ENCODE peak calls at places on chromosomes 4 and X, in eight cellular contexts. N, W, P, G, V, M, I and Z are unnamed samples.

GRCh38 chr4:172073590-172073989 is 260.4 kb downstream of the GALNTL6 start:
- DNase-seq in I (no peak), W (no peak), P (no peak), G (no peak), M (no peak), V (no peak), N (no peak), Z (no peak)

GRCh38 chr4:64479338-64479737 is 70.1 kb upstream of the TECRL start:
- DNase-seq in W (no peak), M (no peak), N (no peak), G (no peak), P (no peak), I (no peak), V (no peak), Z (no peak)

GRCh38 chrX:87571965-87572364 is 54.4 kb downstream of the KLHL4 start:
- DNase-seq in N (no peak), V (no peak), I (no peak), M (no peak), G (no peak), W (peak), P (no peak), Z (no peak)

GRCh38 chr4:108188770-108189169 is 20.0 kb upstream of the LEF1 start:
- DNase-seq in P (no peak), V (no peak), I (no peak), M (no peak), G (no peak), W (no peak), N (no peak), Z (no peak)

GRCh38 chr4:98253499-98253898 is 7.7 kb upstream of the RAP1GDS1 start:
- DNase-seq in P (no peak), M (no peak), G (no peak), V (no peak), I (no peak), N (no peak), W (no peak), Z (no peak)

GRCh38 chr4:77022581-77023133 is 53.1 kb downstream of the CCNI start:
- DNase-seq in I (peak), P (no peak), V (no peak), G (no peak), M (no peak), W (peak), N (peak), Z (no peak)

GRCh38 chr4:42515156-42515884 is 118.0 kb downstream of the SHISA3 start:
- DNase-seq in W (peak), M (no peak), N (peak), I (no peak), V (no peak), G (no peak), P (no peak), Z (no peak)

GRCh38 chr4:4861592-4862551 is 2.4 kb downstream of the MSX1 start:
- DNase-seq in I (no peak), P (no peak), W (no peak), V (no peak), N (no peak), M (no peak), G (no peak), Z (no peak)

GRCh38 chr4:177519481-177520270 is 77.4 kb upstream of the AGA start:
- DNase-seq in M (no peak), G (no peak), W (peak), I (no peak), N (no peak), P (no peak), V (no peak), Z (no peak)

GRCh38 chrX:574355-574754 is 56.2 kb upstream of the SHOX start:
- DNase-seq in I (no peak), P (no peak), G (no peak), V (no peak), N (no peak), W (no peak), M (no peak), Z (no peak)

GRCh38 chr4:149493492-149493891 is 322.2 kb downstream of the IQCM start:
- DNase-seq in V (no peak), I (no peak), P (no peak), N (peak), M (no peak), W (no peak), G (no peak), Z (no peak)

GRCh38 chr4:169724251-169724650 is 33.5 kb downstream of the HPF1 start:
- DNase-seq in W (peak), V (no peak), M (no peak), I (no peak), G (no peak), P (no peak), N (peak), Z (no peak)

GRCh38 chr4:155960522-155960921 is 6.9 kb upstream of the CTSO start:
- DNase-seq in G (no peak), V (no peak), M (no peak), I (no peak), N (no peak), P (no peak), W (peak), Z (no peak)

GRCh38 chr4:680565-680930 is 6.2 kb downstream of the MYL5 start:
- DNase-seq in P (no peak), M (no peak), I (no peak), V (no peak), N (peak), G (no peak), W (no peak), Z (no peak)

GRCh38 chr4:56731857-56732256 is 50.8 kb upstream of the HOPX start:
- DNase-seq in G (no peak), N (peak), I (no peak), P (no peak), V (no peak), W (no peak), M (peak), Z (no peak)

GRCh38 chr4:76585897-76586360 is 150.9 kb downstream of the SHROOM3 start:
- DNase-seq in W (peak), G (no peak), N (peak), I (peak), M (peak), P (no peak), V (no peak), Z (peak)

GRCh38 chr4:76984127-76984526 is 34.6 kb downstream of the SEPTIN11 start:
- DNase-seq in V (no peak), G (no peak), W (peak), N (peak), M (no peak), P (no peak), I (no peak), Z (peak)

GRCh38 chr4:17688011-17688441 is 73.6 kb downstream of the MED28 start:
- DNase-seq in I (peak), N (no peak), G (no peak), M (no peak), V (peak), W (no peak), P (no peak), Z (no peak)

GRCh38 chrX:56802921-56803848 is 74.1 kb downstream of the NBDY start:
- DNase-seq in I (peak), G (no peak), V (peak), W (peak), N (peak), P (peak), M (peak), Z (peak)

GRCh38 chrX:40542972-40543371 is 37.8 kb upstream of the ATP6AP2 start:
- DNase-seq in G (no peak), W (no peak), N (no peak), V (no peak), I (no peak), M (no peak), P (no peak), Z (no peak)

GRCh38 chr4:137510866-137511265 is 21.4 kb downstream of the PCDH18 start:
- DNase-seq in G (no peak), I (no peak), M (no peak), N (peak), W (peak), P (no peak), V (no peak), Z (no peak)

GRCh38 chr4:1208970-1209704 is 36.8 kb upstream of the SPON2 start:
- DNase-seq in G (no peak), V (no peak), M (peak), W (peak), P (no peak), I (no peak), N (peak), Z (no peak)

GRCh38 chr4:88217169-88217568 is 58.7 kb upstream of the ABCG2 start:
- DNase-seq in G (no peak), N (no peak), V (no peak), W (no peak), I (no peak), P (no peak), M (no peak), Z (no peak)

GRCh38 chr4:88216395-88216794 is 58.0 kb upstream of the ABCG2 start:
- DNase-seq in I (no peak), N (no peak), G (no peak), M (no peak), P (no peak), W (no peak), V (no peak), Z (no peak)

GRCh38 chr4:88215351-88215750 is 56.9 kb upstream of the ABCG2 start:
- DNase-seq in V (no peak), I (no peak), W (no peak), M (no peak), N (no peak), G (no peak), P (no peak), Z (no peak)

DNA sequence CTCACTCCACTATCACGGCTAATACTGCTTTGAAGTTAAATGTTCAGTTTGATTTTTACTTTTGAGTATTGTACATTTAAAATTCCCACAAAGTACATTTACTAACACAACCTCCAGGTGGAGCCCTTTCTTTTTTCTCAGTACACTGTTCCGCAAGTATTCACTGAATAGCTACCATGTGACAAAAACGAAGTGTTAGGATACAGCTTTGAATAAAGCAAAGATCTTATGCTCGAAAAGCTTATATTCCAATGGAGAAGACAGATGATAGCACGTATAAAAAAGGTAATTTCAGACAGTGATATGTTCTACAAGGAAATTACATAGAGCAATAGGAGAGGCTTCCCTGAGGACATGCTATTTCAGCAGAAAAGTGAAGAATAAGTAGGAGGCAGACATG is 60.7 kb upstream of the ABCG2 start:
- DNase-seq in P (no peak), M (no peak), G (no peak), I (peak), W (peak), V (no peak), N (peak), Z (peak)
- H3K4me3 ChIP-seq in P (no peak), M (no peak), G (no peak), I (no peak), W (no peak), V (no peak), N (no peak), Z (no peak)

DNA sequence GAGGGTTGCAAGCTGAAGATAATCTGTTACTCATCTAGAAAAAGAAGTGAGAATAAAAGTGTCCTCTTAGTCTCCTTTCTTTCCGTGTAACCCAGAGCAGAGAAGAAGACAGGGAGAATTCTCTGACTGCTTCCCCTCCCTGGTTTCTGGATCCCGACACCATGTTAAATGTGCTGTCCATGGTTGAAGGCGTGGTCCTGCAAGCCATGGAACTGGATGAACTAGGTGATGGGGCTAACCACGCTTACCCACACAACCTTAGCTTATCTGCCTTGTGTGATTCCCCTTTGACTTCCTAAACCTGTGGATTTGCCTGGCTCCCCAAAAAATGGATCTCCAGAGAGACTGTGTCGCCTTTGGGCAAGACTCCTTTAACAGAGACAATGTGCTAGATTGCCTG is 907.6 kb downstream of the FSTL5 start:
- DNase-seq in V (no peak), M (no peak), G (no peak), P (no peak), I (peak), N (peak), W (no peak), Z (no peak)
- H3K4me3 ChIP-seq in V (no peak), M (no peak), G (no peak), P (no peak), I (no peak), N (no peak), W (no peak), Z (no peak)

DNA sequence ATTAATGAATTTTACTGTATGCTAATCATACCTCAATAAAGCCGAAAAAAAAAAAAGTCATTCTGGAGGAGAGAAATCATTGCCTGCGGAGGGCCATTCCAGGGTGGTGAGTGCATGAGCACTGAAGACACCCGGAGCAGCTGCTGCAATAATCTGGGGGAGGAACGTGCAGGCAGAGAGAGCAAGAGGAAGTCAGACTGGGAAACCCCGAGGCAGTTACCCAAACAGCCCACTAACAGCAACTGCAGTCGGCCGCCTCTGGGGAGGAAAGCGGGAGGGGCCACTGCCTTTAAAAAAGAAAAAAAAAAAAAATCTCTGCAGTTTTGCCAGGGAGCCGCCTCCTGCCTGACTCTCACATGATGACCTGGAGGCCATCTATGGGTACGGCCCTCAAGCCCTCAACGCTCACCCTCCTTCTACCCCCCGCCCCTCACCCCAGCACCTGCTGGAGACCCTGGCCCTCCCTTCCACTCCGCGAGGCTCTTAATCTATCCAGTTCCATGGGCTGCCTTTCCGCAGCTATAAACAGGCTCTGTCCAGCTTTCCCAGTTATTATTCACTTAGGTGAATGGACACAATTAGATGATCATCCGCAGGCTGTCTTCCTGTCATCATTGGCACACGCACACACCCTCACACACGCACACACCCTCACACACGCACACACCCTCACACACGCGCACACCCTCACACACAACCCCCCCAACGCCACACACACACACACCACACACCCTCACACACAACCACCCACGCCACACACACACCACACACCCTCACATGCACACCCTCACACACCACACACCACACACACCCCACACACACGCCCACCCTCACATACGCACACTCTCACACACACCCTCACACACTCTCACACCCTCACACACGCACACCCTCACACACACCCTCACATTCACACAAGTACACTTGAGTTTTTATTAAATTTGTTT is 3.4 kb upstream of the AVPR2 start:
- DNase-seq in I (no peak), N (peak), V (no peak), W (peak), G (no peak), P (no peak), M (peak), Z (peak)
- H3K4me3 ChIP-seq in I (no peak), N (no peak), V (no peak), W (no peak), G (no peak), P (no peak), M (no peak), Z (no peak)

GRCh38 chr4:186651624-186652023 is 72.0 kb downstream of the FAT1 start:
- DNase-seq in M (peak), W (peak), N (peak), P (no peak), I (no peak), G (no peak), V (no peak), Z (no peak)
- H3K4me3 ChIP-seq in M (peak), W (no peak), N (no peak), P (no peak), I (no peak), G (peak), V (peak), Z (no peak)

DNA sequence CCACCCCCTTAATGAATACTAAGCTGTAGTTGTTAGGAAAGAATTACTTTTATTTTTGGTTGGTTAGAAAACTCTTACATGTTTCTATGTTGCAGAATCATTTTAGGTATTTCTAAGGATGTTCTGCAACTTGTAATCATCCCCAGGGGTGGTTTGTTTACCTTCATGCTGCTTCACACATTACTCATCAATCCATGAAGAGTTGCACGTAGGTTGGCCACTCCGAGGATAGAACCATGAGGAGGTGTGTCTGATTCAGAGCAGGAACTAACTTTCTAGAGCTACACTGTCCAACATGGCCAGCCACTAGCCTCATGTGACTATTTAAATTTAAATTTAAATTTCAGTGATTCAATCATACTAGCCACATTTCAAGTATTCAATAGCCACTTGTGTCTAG is 127.2 kb upstream of the FRMPD4 start:
- DNase-seq in W (no peak), I (no peak), P (no peak), M (no peak), V (no peak), N (no peak), G (no peak), Z (no peak)
- H3K4me3 ChIP-seq in W (no peak), I (no peak), P (no peak), M (no peak), V (no peak), N (no peak), G (no peak), Z (no peak)

GRCh38 chrX:120242807-120243206 is 7.8 kb upstream of the ZBTB33 start:
- DNase-seq in M (no peak), N (no peak), G (no peak), P (no peak), V (no peak), W (no peak), I (no peak), Z (no peak)
- H3K4me3 ChIP-seq in M (no peak), N (no peak), G (no peak), P (no peak), V (no peak), W (no peak), I (no peak), Z (no peak)